ENCODE peak calls at places on chromosomes 3 and 15, in nine cellular contexts. S, A, T, D, P, J, B, R and N are unnamed samples.

GRCh38 chr15:65644282-65644681 is 22.5 kb downstream of the SLC24A1 start:
- DNase-seq in S (no peak), A (no peak), T (no peak), D (no peak), P (no peak), J (no peak), B (no peak), R (no peak), N (no peak)

GRCh38 chr3:143120716-143121239 is 1.2 kb downstream of the CHST2 start:
- DNase-seq in S (peak; percentile 53), A (no peak), T (peak; percentile 47), D (peak; percentile 14), P (no peak), J (peak; percentile 51), B (no peak), R (peak; percentile 29), N (no peak)

GRCh38 chr15:78988361-78988911 is 43.6 kb upstream of the CTSH start:
- DNase-seq in S (no peak), A (peak; percentile 70), T (no peak), D (no peak), P (peak; percentile 99), J (peak; percentile 99), B (peak; percentile 60), R (peak; percentile 98), N (peak; percentile 99)

GRCh38 chr3:13091898-13092620 is 18.8 kb upstream of the IQSEC1 start:
- DNase-seq in S (peak; percentile 82), A (peak; percentile 80), T (no peak), D (peak; percentile 60), P (peak; percentile 33), J (peak; percentile 65), B (peak; percentile 87), R (peak; percentile 47), N (peak; percentile 77)

GRCh38 chr3:161689699-161690098 is 193.1 kb downstream of the OTOL1 start:
- DNase-seq in S (no peak), A (no peak), T (no peak), D (no peak), P (no peak), J (no peak), B (no peak), R (no peak), N (no peak)

GRCh38 chr15:63595688-63596087 is 1.5 kb upstream of the FBXL22 start:
- DNase-seq in S (no peak), A (no peak), T (no peak), D (no peak), P (no peak), J (no peak), B (peak; percentile 7), R (no peak), N (no peak)

GRCh38 chr3:12300137-12300536 is 11.3 kb downstream of the PPARG start:
- DNase-seq in S (no peak), A (no peak), T (no peak), D (no peak), P (no peak), J (no peak), B (no peak), R (peak; percentile 30), N (no peak)

GRCh38 chr3:126887686-126888085 is 95.2 kb upstream of the PLXNA1 start:
- DNase-seq in S (no peak), A (no peak), T (no peak), D (no peak), P (no peak), J (no peak), B (no peak), R (no peak), N (no peak)

GRCh38 chr3:46899151-46900006 is 21.9 kb downstream of the PTH1R start:
- DNase-seq in S (no peak), A (no peak), T (no peak), D (no peak), P (no peak), J (no peak), B (peak; percentile 37), R (no peak), N (no peak)

GRCh38 chr15:81256916-81257315 is 60.2 kb downstream of the IL16 start:
- DNase-seq in S (peak; percentile 54), A (no peak), T (no peak), D (peak; percentile 58), P (peak; percentile 27), J (peak; percentile 25), B (no peak), R (no peak), N (peak; percentile 8)

GRCh38 chr15:32683906-32684584 is 33.8 kb upstream of the GREM1 start:
- DNase-seq in S (no peak), A (no peak), T (no peak), D (no peak), P (no peak), J (peak; percentile 95), B (no peak), R (peak; percentile 85), N (peak; percentile 96)

GRCh38 chr3:195103623-195104022 is 167.3 kb downstream of the XXYLT1 start:
- DNase-seq in S (no peak), A (no peak), T (no peak), D (no peak), P (no peak), J (no peak), B (no peak), R (no peak), N (no peak)

GRCh38 chr15:37134244-37134643 is 33.9 kb upstream of the MEIS2 start:
- DNase-seq in S (no peak), A (no peak), T (no peak), D (no peak), P (no peak), J (no peak), B (no peak), R (no peak), N (no peak)

GRCh38 chr3:11558918-11559815 is 84.5 kb downstream of the VGLL4 start:
- DNase-seq in S (no peak), A (no peak), T (no peak), D (no peak), P (no peak), J (no peak), B (no peak), R (no peak), N (no peak)

GRCh38 chr3:137217733-137218132 is 259.9 kb downstream of the IL20RB start:
- DNase-seq in S (no peak), A (no peak), T (no peak), D (no peak), P (no peak), J (peak; percentile 2), B (no peak), R (no peak), N (no peak)

GRCh38 chr15:80701676-80702311 is 6.7 kb downstream of the ABHD17C start:
- DNase-seq in S (no peak), A (no peak), T (no peak), D (no peak), P (no peak), J (no peak), B (no peak), R (no peak), N (no peak)

GRCh38 chr15:85498471-85498870 is 118.1 kb downstream of the AKAP13 start:
- DNase-seq in S (no peak), A (no peak), T (no peak), D (no peak), P (no peak), J (no peak), B (no peak), R (no peak), N (no peak)

GRCh38 chr15:35173444-35174118 is 88.5 kb upstream of the NANOGP8 start:
- DNase-seq in S (no peak), A (no peak), T (no peak), D (no peak), P (peak; percentile 15), J (peak; percentile 32), B (no peak), R (no peak), N (peak; percentile 13)

GRCh38 chr3:37751016-37751415 is 110.7 kb upstream of the CTDSPL start:
- DNase-seq in S (no peak), A (no peak), T (no peak), D (no peak), P (no peak), J (no peak), B (no peak), R (no peak), N (no peak)

GRCh38 chr3:197878427-197878826 is 71.6 kb upstream of the RPL35A start:
- DNase-seq in S (no peak), A (no peak), T (no peak), D (no peak), P (no peak), J (no peak), B (no peak), R (no peak), N (no peak)

GRCh38 chr3:156449712-156450574 is 105.0 kb downstream of the SSR3 start:
- DNase-seq in S (peak; percentile 75), A (no peak), T (peak; percentile 24), D (peak; percentile 25), P (no peak), J (peak; percentile 33), B (no peak), R (peak; percentile 30), N (peak; percentile 41)

GRCh38 chr15:72147416-72147815 is 29.2 kb downstream of the SENP8 start:
- DNase-seq in S (no peak), A (no peak), T (no peak), D (no peak), P (no peak), J (no peak), B (no peak), R (no peak), N (no peak)